ENCODE peak calls at places on chromosomes 3 and 15, in six cellular contexts. A, J, V, C, W and G are unnamed samples.

GRCh38 chr15:37134699-37135131 is 34.4 kb upstream of the MEIS2 start:
- DNase-seq in W (peak; percentile 64), J (peak; percentile 66), A (peak; percentile 41), C (no peak), V (peak; percentile 51), G (peak; percentile 74)

GRCh38 chr15:77627581-77627980 is 5.1 kb downstream of the LINGO1 start:
- DNase-seq in W (no peak), C (no peak), A (no peak), J (no peak), V (no peak), G (no peak)

GRCh38 chr3:131960324-131960723 is 74.5 kb downstream of the CPNE4 start:
- DNase-seq in J (peak; percentile 29), A (no peak), C (no peak), V (peak; percentile 11), W (no peak), G (no peak)

GRCh38 chr15:74676801-74677200 is 19.0 kb downstream of the EDC3 start:
- DNase-seq in J (no peak), W (no peak), V (no peak), C (no peak), A (no peak), G (no peak)

GRCh38 chr3:187136936-187137335 is 2.4 kb downstream of the RPL39L start:
- DNase-seq in C (no peak), W (no peak), J (peak; percentile 38), A (no peak), V (peak; percentile 63), G (no peak)

GRCh38 chr3:18499256-18499655 is 74.1 kb upstream of the SATB1 start:
- DNase-seq in W (no peak), J (no peak), A (no peak), V (no peak), C (peak; percentile 24), G (no peak)

GRCh38 chr3:124558898-124559649 is 171.2 kb upstream of the UMPS start:
- DNase-seq in C (no peak), A (peak; percentile 98), W (peak; percentile 30), V (peak; percentile 100), J (peak; percentile 86), G (no peak)

GRCh38 chr15:55823191-55823670 is 80.3 kb upstream of the PRTG start:
- DNase-seq in C (no peak), J (peak; percentile 66), A (no peak), V (peak; percentile 87), W (no peak), G (no peak)